ENCODE peak calls at places on chromosomes 5 and 9, in five cellular contexts. O, P, X, F and I are unnamed samples.

GRCh38 chr9:29043070-29043469 is 1469.8 kb upstream of the C9orf72 start:
- DNase-seq in P (no peak), O (no peak), X (no peak), F (no peak), I (no peak)

GRCh38 chr9:108377382-108377781 is 478.4 kb downstream of the ACTL7B start:
- DNase-seq in O (no peak), P (no peak), F (no peak), X (no peak), I (no peak)

GRCh38 chr9:117796681-117797080 is 92.5 kb downstream of the TLR4 start:
- DNase-seq in F (peak; percentile 86), O (no peak), X (no peak), P (no peak), I (no peak)

GRCh38 chr5:175750476-175751080 is 92.7 kb downstream of the HRH2 start:
- DNase-seq in F (no peak), X (no peak), O (no peak), P (peak; percentile 89), I (no peak)

GRCh38 chr5:95728494-95729114 is 2.5 kb upstream of the RHOBTB3 start:
- DNase-seq in X (no peak), O (no peak), P (no peak), F (peak; percentile 57), I (no peak)

GRCh38 chr5:160363661-160364060 is 6.8 kb downstream of the C1QTNF2 start:
- DNase-seq in P (no peak), X (no peak), F (no peak), O (no peak), I (no peak)

GRCh38 chr5:1553642-1554409 is 30.1 kb upstream of the LPCAT1 start:
- DNase-seq in O (no peak), P (no peak), F (no peak), X (no peak), I (no peak)

GRCh38 chr9:99140685-99141314 is 35.9 kb downstream of the TGFBR1 start:
- DNase-seq in O (no peak), F (peak; percentile 69), P (peak; percentile 67), X (no peak), I (no peak)

GRCh38 chr9:81855538-81855937 is 72.7 kb upstream of the SPATA31D4 start:
- DNase-seq in X (no peak), O (no peak), P (no peak), F (peak; percentile 82), I (no peak)

GRCh38 chr5:348726-349125 is 27.2 kb downstream of the AHRR start:
- DNase-seq in X (no peak), F (no peak), O (no peak), P (no peak), I (no peak)

GRCh38 chr5:178223828-178224335 is 8.7 kb downstream of the PHYKPL start:
- DNase-seq in P (no peak), X (no peak), O (peak; percentile 64), F (no peak), I (no peak)

GRCh38 chr9:137353223-137354152 is 51.4 kb upstream of the NRARP start:
- DNase-seq in O (peak; percentile 89), X (no peak), P (no peak), F (no peak), I (no peak)